ENCODE peak calls at places on chromosomes 2 and 18, in four cellular contexts. O is NCI-H1092 treated with DMSO at 0.1 percent for 48 hours; F is neural crest cell; C is activated CD4-positive, alpha-beta T cell treated with anti-CD3 and anti-CD28 coated beads, Interleukin-2, amount 50 U/mL, for 1 hour. P is an unnamed sample.

GRCh38 chr2:217268978-217269377 is 409.1 kb upstream of the TNP1 start:
- DNase-seq in O (no peak), F (no peak), C (no peak), P (no peak)

GRCh38 chr2:127143851-127144782 is 37.2 kb upstream of the BIN1 start:
- DNase-seq in F (no peak), C (no peak), O (no peak), P (no peak)

GRCh38 chr18:43620936-43621335 is 343.6 kb upstream of the SYT4 start:
- DNase-seq in F (no peak), O (peak; percentile 68), C (no peak), P (no peak)

GRCh38 chr2:241803387-241804325 is 5.3 kb upstream of the NEU4 start:
- DNase-seq in F (no peak), O (peak; percentile 38), C (peak; percentile 36), P (no peak)

GRCh38 chr2:186757009-186757408 is 63.1 kb downstream of the FAM171B start:
- DNase-seq in C (no peak), O (no peak), F (no peak), P (peak; percentile 63)

GRCh38 chr2:17800693-17801458 is 15.4 kb upstream of the MSGN1 start:
- DNase-seq in F (no peak), C (no peak), O (no peak), P (no peak)

GRCh38 chr18:79934311-79935097 is 16.9 kb downstream of the SLC66A2 start:
- DNase-seq in F (no peak), C (no peak), O (no peak), P (no peak)

GRCh38 chr2:23944527-23944926 is 4.3 kb downstream of the UBXN2A start:
- DNase-seq in F (peak; percentile 28), O (no peak), C (no peak), P (no peak)

GRCh38 chr2:20668470-20668869 is 1.5 kb downstream of the GDF7 start:
- DNase-seq in O (no peak), F (no peak), C (no peak), P (no peak)

GRCh38 chr2:11203480-11203879 is 48.2 kb downstream of the SLC66A3 start:
- DNase-seq in F (no peak), O (no peak), C (no peak), P (no peak)

GRCh38 chr2:50751255-50752069 is 280.5 kb downstream of the NRXN1 start:
- DNase-seq in F (no peak), O (no peak), C (no peak), P (no peak)

P was measured in iPS DF 19.7.